ENCODE peak calls at places on chromosome 9, in nine cellular contexts. A is stimulated activated CD4-positive, alpha-beta T cell treated with anti-CD3 and anti-CD28 coated beads, Interleukin-4, amount 100 ng/mL, for 48 hours; W is hepatic stellate cell; U is iris pigment epithelial cell; Z is NCI-H1092 treated with DMSO at 0.1 percent for 48 hours; R is stimulated activated CD8-positive, alpha-beta memory T cell treated with anti-CD3 and anti-CD28 coated beads, Interleukin-2, amount 100 ng/mL, for 48 hours; D is SW480; K is WTC11; S is cardiac muscle cell. Q is an unnamed sample.

GRCh38 chr9:3517377-3518048 is 8.3 kb downstream of the RFX3 start:
- DNase-seq in S (no peak), Z (no peak), K (no peak), U (peak), D (no peak), W (no peak), A (no peak), R (no peak), Q (no peak)

GRCh38 chr9:5510360-5510931 is at the start of gene PDCD1LG2:
- DNase-seq in K (no peak), A (peak), S (no peak), Z (no peak), D (no peak), W (peak), U (peak), R (peak), Q (peak)

GRCh38 chr9:105299190-105299854 is 54.9 kb downstream of the SLC44A1 start:
- DNase-seq in D (no peak), U (peak), S (no peak), R (no peak), A (no peak), W (peak), Z (no peak), K (no peak), Q (peak)

GRCh38 chr9:78620764-78621163 is 323.8 kb downstream of the PSAT1 start:
- DNase-seq in S (no peak), Z (no peak), A (no peak), W (peak), D (no peak), U (peak), R (no peak), K (no peak), Q (peak)

GRCh38 chr9:126991170-126991569 is 76.6 kb downstream of the RALGPS1 start:
- DNase-seq in R (no peak), U (no peak), A (no peak), Z (no peak), D (no peak), W (no peak), S (no peak), K (no peak), Q (no peak)

GRCh38 chr9:98808879-98809278 is 1.4 kb downstream of the GALNT12 start:
- DNase-seq in W (no peak), R (no peak), D (no peak), K (no peak), Z (no peak), S (no peak), A (no peak), U (no peak), Q (no peak)

GRCh38 chr9:124284940-124285441 is 27.2 kb downstream of the NEK6 start:
- DNase-seq in D (no peak), Z (no peak), W (no peak), S (no peak), R (no peak), K (no peak), A (no peak), U (no peak), Q (no peak)

GRCh38 chr9:15512889-15513288 is 2.1 kb upstream of the PSIP1 start:
- DNase-seq in D (no peak), K (no peak), W (no peak), R (no peak), Z (no peak), S (no peak), U (no peak), A (no peak), Q (no peak)

GRCh38 chr9:36137392-36138004 is 965 bp downstream of the GLIPR2 start:
- DNase-seq in S (peak), U (peak), A (no peak), R (no peak), K (peak), Z (no peak), W (peak), D (no peak), Q (no peak)

GRCh38 chr9:33750307-33750838 is 45.0 kb upstream of the PRSS3 start:
- DNase-seq in R (no peak), A (no peak), D (no peak), Z (peak), S (peak), U (peak), W (peak), K (peak), Q (no peak)

GRCh38 chr9:1253098-1253979 is 203.2 kb downstream of the DMRT2 start:
- DNase-seq in K (no peak), Z (no peak), R (no peak), W (no peak), A (no peak), D (no peak), S (no peak), U (no peak), Q (no peak)

GRCh38 chr9:114853071-114853865 is 47.4 kb upstream of the TNFSF15 start:
- DNase-seq in K (no peak), A (no peak), U (no peak), D (no peak), Z (no peak), R (no peak), S (no peak), W (no peak), Q (no peak)

GRCh38 chr9:120740135-120740534 is 25.9 kb upstream of the MEGF9 start:
- DNase-seq in K (no peak), R (no peak), U (peak), Z (no peak), W (no peak), A (no peak), D (no peak), S (no peak), Q (no peak)

GRCh38 chr9:136445799-136446198 is 6.2 kb upstream of the INPP5E start:
- DNase-seq in Z (no peak), A (no peak), R (no peak), U (no peak), K (no peak), W (no peak), D (no peak), S (no peak), Q (no peak)

GRCh38 chr9:129895376-129896268 is 60.4 kb downstream of the USP20 start:
- DNase-seq in S (no peak), D (no peak), K (no peak), U (no peak), W (no peak), A (peak), Z (no peak), R (no peak), Q (no peak)